ENCODE peak calls at places on chromosomes 11 and 22, in nine cellular contexts. M, Q, X, L, F, O, N, H and G are unnamed samples.

GRCh38 chr11:125992893-125993292 is 47.0 kb downstream of the VSIG10L2 start:
- DNase-seq in N (no peak), F (no peak), X (no peak), L (no peak), H (no peak), Q (no peak), O (no peak), M (no peak), G (no peak)

GRCh38 chr11:114291381-114291780 is 4.8 kb upstream of the NNMT start:
- DNase-seq in Q (peak), O (no peak), X (peak), L (peak), H (no peak), N (no peak), M (no peak), F (no peak), G (no peak)

GRCh38 chr11:83097671-83098070 is 26.0 kb upstream of the RAB30 start:
- DNase-seq in X (no peak), Q (peak), L (no peak), O (no peak), M (no peak), H (no peak), F (no peak), N (no peak), G (no peak)

GRCh38 chr11:1310315-1310687 is 869 bp upstream of the TOLLIP start:
- DNase-seq in L (no peak), X (no peak), N (no peak), F (no peak), O (no peak), Q (no peak), H (peak), M (peak), G (no peak)

GRCh38 chr22:23263651-23264555 is 83.6 kb downstream of the BCR start:
- DNase-seq in O (peak), Q (no peak), H (peak), X (no peak), M (peak), F (no peak), N (no peak), L (no peak), G (no peak)

GRCh38 chr11:368414-369335 is 624 bp upstream of the B4GALNT4 start:
- DNase-seq in M (no peak), L (no peak), N (peak), Q (no peak), O (no peak), H (no peak), X (peak), F (no peak), G (no peak)

GRCh38 chr22:30474683-30475424 is 3.0 kb upstream of the SEC14L3 start:
- DNase-seq in O (no peak), M (no peak), F (no peak), X (no peak), Q (no peak), L (no peak), N (no peak), H (no peak), G (peak)

GRCh38 chr11:2268911-2269600 is 1.3 kb downstream of the ASCL2 start:
- DNase-seq in L (peak), H (peak), O (peak), N (peak), F (peak), Q (peak), M (peak), X (no peak), G (no peak)

GRCh38 chr11:9982127-9982795 is 311.8 kb downstream of the SBF2 start:
- DNase-seq in N (no peak), H (no peak), Q (peak), F (no peak), X (peak), L (no peak), M (no peak), O (no peak), G (no peak)

GRCh38 chr11:76115555-76115954 is 90.7 kb downstream of the WNT11 start:
- DNase-seq in M (no peak), F (no peak), O (no peak), N (no peak), H (no peak), Q (no peak), X (no peak), L (no peak), G (no peak)

GRCh38 chr11:64918056-64918455 is 1.0 kb upstream of the ATG2A start:
- DNase-seq in F (no peak), X (peak), H (peak), M (no peak), Q (peak), O (no peak), N (no peak), L (no peak), G (peak)

GRCh38 chr11:129766858-129767604 is 48.6 kb upstream of the TMEM45B start:
- DNase-seq in F (no peak), Q (peak), M (peak), H (peak), X (peak), N (no peak), O (no peak), L (no peak), G (peak)

GRCh38 chr22:39545310-39546063 is 12.9 kb upstream of the RPS19BP1 start:
- DNase-seq in F (no peak), O (no peak), M (peak), L (no peak), H (peak), N (no peak), X (no peak), Q (peak), G (peak)

GRCh38 chr11:130476200-130476921 is 27.9 kb downstream of the ADAMTS15 start:
- DNase-seq in F (no peak), N (no peak), X (no peak), Q (no peak), O (no peak), H (no peak), L (peak), M (no peak), G (no peak)

GRCh38 chr11:94933225-94934130 is 39.9 kb downstream of the CWC15 start:
- DNase-seq in F (peak), L (no peak), H (no peak), N (peak), M (no peak), Q (peak), O (peak), X (no peak), G (no peak)

GRCh38 chr11:46520971-46521745 is 72.7 kb downstream of the AMBRA1 start:
- DNase-seq in N (no peak), M (no peak), Q (peak), O (no peak), L (no peak), X (no peak), H (no peak), F (no peak), G (no peak)

DNA sequence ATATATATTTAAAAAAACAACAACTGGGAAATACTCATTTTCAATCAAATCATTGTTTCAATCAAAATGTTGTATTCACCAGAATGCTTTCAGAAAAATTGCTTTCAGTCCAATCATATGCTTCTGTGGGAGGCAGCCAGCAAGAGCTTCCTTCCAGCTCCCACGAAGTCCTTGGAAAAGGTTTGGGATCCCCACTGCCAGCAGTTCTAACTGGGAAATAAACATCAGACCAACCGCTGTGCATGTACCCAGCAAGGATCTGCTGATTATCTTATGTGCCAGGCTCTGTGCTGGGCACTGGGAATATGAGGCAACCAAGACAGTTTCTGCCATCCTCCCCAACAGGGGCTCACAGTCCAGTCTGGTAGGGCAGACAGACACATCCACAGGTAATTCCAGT is 10.8 kb downstream of the RPS13 start:
- DNase-seq in N (no peak), F (no peak), Q (no peak), H (no peak), X (no peak), L (no peak), M (no peak), O (no peak), G (no peak)
- H3K4me3 ChIP-seq in N (no peak), F (no peak), Q (no peak), H (no peak), X (no peak), L (no peak), M (no peak), O (no peak), G (no peak)

GRCh38 chr11:59264736-59265135 is 52.0 kb upstream of the MPEG1 start:
- DNase-seq in H (no peak), F (no peak), O (no peak), Q (no peak), M (no peak), L (no peak), N (no peak), X (no peak), G (no peak)
- H3K4me3 ChIP-seq in H (no peak), F (no peak), O (no peak), Q (no peak), M (no peak), L (no peak), N (no peak), X (no peak), G (no peak)

DNA sequence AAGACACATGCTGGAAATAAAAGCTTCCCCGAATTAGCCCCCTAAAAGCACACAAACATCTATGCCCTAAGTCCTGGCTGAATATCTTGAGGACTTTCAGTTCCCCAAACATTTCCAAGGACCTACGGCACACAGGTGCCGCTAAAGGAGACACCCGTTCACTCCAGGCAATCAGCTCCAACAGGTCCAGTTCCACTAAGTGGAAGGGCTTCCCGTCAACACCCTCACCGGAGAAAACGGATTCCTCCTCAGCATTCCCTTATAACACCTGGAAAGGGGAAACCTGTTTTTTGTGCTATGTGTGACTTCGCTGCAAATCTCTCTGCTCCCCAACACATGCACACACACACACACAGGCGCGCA is 3.9 kb downstream of the TENM4 start:
- DNase-seq in X (no peak), L (no peak), H (no peak), Q (no peak), M (no peak), O (no peak), F (no peak), N (no peak), G (no peak)
- H3K4me3 ChIP-seq in X (peak), L (no peak), H (no peak), Q (peak), M (peak), O (peak), F (peak), N (peak), G (no peak)

GRCh38 chr11:101435406-101435805 is 148.4 kb downstream of the TRPC6 start:
- DNase-seq in L (no peak), H (no peak), X (no peak), N (no peak), F (no peak), O (no peak), M (no peak), Q (no peak), G (no peak)
- H3K4me3 ChIP-seq in L (no peak), H (no peak), X (no peak), N (no peak), F (no peak), O (no peak), M (no peak), Q (no peak), G (no peak)

GRCh38 chr11:96307748-96308133 is 35.3 kb downstream of the MAML2 start:
- DNase-seq in N (no peak), F (no peak), X (peak), M (no peak), L (no peak), O (no peak), Q (peak), H (no peak), G (no peak)
- H3K4me3 ChIP-seq in N (peak), F (no peak), X (peak), M (peak), L (no peak), O (no peak), Q (peak), H (peak), G (no peak)

GRCh38 chr11:119263352-119263940 is 53.5 kb downstream of the MCAM start:
- DNase-seq in N (no peak), F (no peak), X (no peak), L (no peak), O (no peak), H (peak), Q (peak), M (no peak), G (peak)
- H3K4me3 ChIP-seq in N (no peak), F (no peak), X (no peak), L (no peak), O (no peak), H (peak), Q (no peak), M (no peak), G (peak)

DNA sequence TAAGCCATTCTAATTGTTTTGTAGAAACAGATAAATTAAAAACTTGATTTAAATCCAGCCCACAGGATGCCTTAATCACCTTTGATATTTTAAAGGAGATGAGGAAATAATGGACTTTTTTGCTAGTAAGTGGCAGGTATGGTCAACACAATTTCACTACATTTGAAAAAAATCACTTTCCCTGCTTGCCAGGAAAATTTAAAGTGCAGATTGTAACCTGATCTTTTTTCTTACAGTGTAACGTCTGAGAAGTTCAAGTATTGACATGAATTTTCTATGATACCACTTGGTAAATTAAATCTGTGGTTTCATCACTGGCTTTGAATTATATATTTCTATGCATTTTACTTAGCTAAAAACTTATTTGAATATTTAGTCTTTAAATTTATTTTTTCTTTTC is 65.3 kb downstream of the ARHGEF12 start:
- DNase-seq in H (no peak), Q (no peak), X (no peak), L (no peak), M (no peak), O (no peak), F (no peak), N (no peak), G (no peak)
- H3K4me3 ChIP-seq in H (no peak), Q (peak), X (peak), L (no peak), M (no peak), O (no peak), F (no peak), N (no peak), G (no peak)

GRCh38 chr11:69012092-69013008 is 696 bp downstream of the MRGPRF start:
- DNase-seq in M (no peak), L (no peak), X (no peak), O (no peak), H (no peak), Q (no peak), F (peak), N (no peak), G (no peak)
- H3K4me3 ChIP-seq in M (peak), L (peak), X (no peak), O (no peak), H (no peak), Q (peak), F (peak), N (peak), G (no peak)

DNA sequence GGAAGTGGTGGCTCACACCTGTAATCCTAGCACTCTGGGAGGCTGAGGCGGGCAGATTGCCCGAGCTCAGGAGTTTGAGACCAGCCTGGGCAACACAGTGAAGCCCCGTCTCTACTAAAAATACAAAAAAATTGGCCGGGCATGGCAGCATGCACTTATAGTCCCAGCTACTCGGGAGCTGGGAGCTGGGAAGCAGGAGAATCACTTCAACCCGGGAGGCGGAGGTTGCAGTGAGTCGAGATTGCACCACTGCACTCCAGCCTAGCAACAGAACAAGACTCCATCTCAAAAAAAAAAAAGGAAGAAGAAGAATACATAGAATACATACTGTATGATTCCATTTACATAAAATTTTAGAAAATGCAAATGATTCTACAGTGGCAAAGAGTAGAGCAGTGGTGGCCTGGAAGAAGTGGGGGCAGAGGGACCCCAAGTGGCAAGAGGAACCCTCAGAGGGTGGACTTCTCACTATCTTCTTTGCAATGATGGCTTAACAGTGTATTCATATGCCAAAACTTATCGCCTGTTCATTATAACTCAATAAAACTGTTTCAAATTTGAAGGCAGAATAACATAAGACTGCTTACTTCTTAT is 22.0 kb downstream of the PACSIN2 start:
- DNase-seq in N (no peak), H (no peak), L (no peak), X (no peak), O (no peak), Q (no peak), F (no peak), M (no peak), G (no peak)
- H3K4me3 ChIP-seq in N (no peak), H (no peak), L (no peak), X (peak), O (no peak), Q (no peak), F (no peak), M (no peak), G (no peak)